ENCODE peak calls at places on chromosomes 2 and 18, in nine cellular contexts. L is AG04450; P is CD4-positive, alpha-beta T cell; R is ovary; I is HFF-Myc; K is bronchial epithelial cell; Q is progenitor cell of endocrine pancreas; B is LNCaP clone FGC; H is HFFc6. W is an unnamed sample.

GRCh38 chr18:55206941-55207340 is 247.7 kb upstream of the CCDC68 start:
- DNase-seq in P (no peak), R (no peak), L (no peak), Q (no peak), I (no peak), B (no peak), K (peak; percentile 13), H (peak; percentile 17), W (no peak)

GRCh38 chr18:56509656-56510055 is 128.7 kb downstream of the TXNL1 start:
- DNase-seq in L (no peak), I (no peak), R (no peak), P (no peak), Q (no peak), H (no peak), B (no peak), K (no peak), W (no peak)

GRCh38 chr2:100537918-100538317 is 24.9 kb upstream of the PDCL3 start:
- DNase-seq in P (no peak), Q (no peak), R (no peak), L (no peak), H (no peak), I (no peak), B (no peak), K (no peak), W (no peak)

GRCh38 chr18:5295231-5295920 is at the start of gene ZBTB14:
- DNase-seq in H (peak; percentile 7), I (no peak), K (peak; percentile 22), Q (peak; percentile 62), B (no peak), L (no peak), P (peak; percentile 50), R (peak; percentile 58), W (peak; percentile 73)

GRCh38 chr2:134739879-134740301 is 21.1 kb upstream of the TMEM163 start:
- DNase-seq in K (no peak), L (no peak), Q (no peak), P (no peak), B (no peak), R (no peak), H (peak; percentile 47), I (no peak), W (peak; percentile 62)

GRCh38 chr2:151200844-151201243 is 60.8 kb downstream of the RBM43 start:
- DNase-seq in K (no peak), I (peak; percentile 3), B (no peak), Q (no peak), H (no peak), P (no peak), R (no peak), L (no peak), W (no peak)

GRCh38 chr2:60522462-60522861 is 31.0 kb downstream of the BCL11A start:
- DNase-seq in L (no peak), H (no peak), R (no peak), P (no peak), B (no peak), Q (no peak), K (no peak), I (no peak), W (no peak)

GRCh38 chr2:167783266-167784070 is 463.9 kb downstream of the STK39 start:
- DNase-seq in Q (no peak), I (no peak), B (no peak), P (no peak), L (no peak), H (no peak), K (no peak), R (no peak), W (no peak)

GRCh38 chr18:59699750-59700534 is 2.7 kb upstream of the CCBE1 start:
- DNase-seq in R (no peak), B (no peak), H (no peak), L (no peak), K (peak; percentile 74), I (no peak), P (no peak), Q (no peak), W (no peak)

GRCh38 chr2:11633923-11634478 is 36.0 kb downstream of the NTSR2 start:
- DNase-seq in K (no peak), P (no peak), B (no peak), H (no peak), Q (no peak), R (no peak), L (no peak), I (no peak), W (no peak)

GRCh38 chr2:241197947-241198346 is 9.5 kb downstream of the ANO7 start:
- DNase-seq in L (no peak), R (no peak), Q (no peak), P (no peak), H (no peak), B (no peak), I (no peak), K (no peak), W (no peak)

GRCh38 chr2:198312621-198313483 is 508.5 kb downstream of the PLCL1 start:
- DNase-seq in L (no peak), K (no peak), H (no peak), B (no peak), Q (no peak), I (no peak), P (no peak), R (no peak), W (no peak)

GRCh38 chr2:212392048-212392447 is 146.6 kb downstream of the ERBB4 start:
- DNase-seq in I (no peak), H (peak; percentile 78), P (no peak), K (peak; percentile 85), R (no peak), L (no peak), Q (no peak), B (no peak), W (no peak)

GRCh38 chr2:23621616-23622015 is 236.6 kb downstream of the KLHL29 start:
- DNase-seq in Q (no peak), K (no peak), R (no peak), L (no peak), B (no peak), I (no peak), P (no peak), H (no peak), W (no peak)

GRCh38 chr2:45743531-45744391 is 92.3 kb downstream of the PRKCE start:
- DNase-seq in H (peak; percentile 45), K (no peak), R (peak; percentile 32), B (no peak), I (peak; percentile 80), L (peak; percentile 63), Q (no peak), P (no peak), W (no peak)

GRCh38 chr2:239498981-239499633 is 98.3 kb upstream of the HDAC4 start:
- DNase-seq in L (no peak), Q (no peak), K (no peak), I (no peak), R (peak; percentile 71), P (no peak), B (no peak), H (no peak), W (no peak)

GRCh38 chr2:197915548-197916265 is 111.3 kb downstream of the PLCL1 start:
- DNase-seq in B (no peak), I (no peak), P (no peak), H (peak; percentile 23), Q (no peak), L (peak; percentile 32), K (peak; percentile 20), R (no peak), W (no peak)

GRCh38 chr2:132676999-132677398 is 7.0 kb upstream of the LYPD1 start:
- DNase-seq in K (peak; percentile 20), R (no peak), Q (no peak), H (no peak), I (no peak), L (no peak), B (no peak), P (no peak), W (no peak)
- TF ChIP-seq CTCF in K (no peak), R (no peak), Q (no peak), H (peak; percentile 67), I (no peak), L (no peak), B (no peak), P (no peak), W (no peak)

DNA sequence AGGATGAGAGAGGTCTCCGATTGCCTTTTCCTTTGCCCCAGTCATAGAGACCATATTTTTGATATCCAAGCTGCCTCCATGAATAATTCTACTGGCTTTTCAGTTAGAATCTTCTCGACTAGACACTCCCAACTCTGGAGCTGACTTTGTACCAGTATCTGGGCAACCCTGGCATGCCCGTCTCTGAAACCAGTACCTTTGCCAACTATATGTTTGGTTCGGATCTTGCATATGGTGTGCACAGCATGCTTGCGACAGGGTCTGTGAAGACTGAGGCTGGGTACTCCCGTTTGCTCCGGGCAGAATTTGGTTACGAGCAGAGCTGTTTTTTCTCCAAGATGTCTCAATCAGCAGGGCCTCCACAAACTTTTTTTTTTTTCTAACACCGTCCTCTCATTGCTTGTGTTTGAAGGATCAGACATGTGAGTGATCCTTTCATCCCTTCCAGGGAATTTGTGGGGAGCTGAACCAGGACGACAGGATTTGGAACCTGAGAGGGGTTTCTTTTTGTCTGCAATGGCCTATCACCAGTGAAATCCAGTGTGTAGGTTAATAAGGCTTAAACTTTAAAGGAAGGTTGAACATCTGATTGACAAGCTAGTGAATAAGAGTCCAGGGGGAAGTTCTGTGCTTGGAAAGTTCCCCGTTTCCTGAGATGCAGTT is 322.3 kb downstream of the MYCN start:
- DNase-seq in B (no peak), P (no peak), K (no peak), L (no peak), Q (no peak), R (no peak), I (no peak), H (no peak), W (no peak)
- TF ChIP-seq CTCF in B (no peak), P (no peak), K (no peak), L (no peak), Q (no peak), R (no peak), I (no peak), H (no peak), W (no peak)

DNA sequence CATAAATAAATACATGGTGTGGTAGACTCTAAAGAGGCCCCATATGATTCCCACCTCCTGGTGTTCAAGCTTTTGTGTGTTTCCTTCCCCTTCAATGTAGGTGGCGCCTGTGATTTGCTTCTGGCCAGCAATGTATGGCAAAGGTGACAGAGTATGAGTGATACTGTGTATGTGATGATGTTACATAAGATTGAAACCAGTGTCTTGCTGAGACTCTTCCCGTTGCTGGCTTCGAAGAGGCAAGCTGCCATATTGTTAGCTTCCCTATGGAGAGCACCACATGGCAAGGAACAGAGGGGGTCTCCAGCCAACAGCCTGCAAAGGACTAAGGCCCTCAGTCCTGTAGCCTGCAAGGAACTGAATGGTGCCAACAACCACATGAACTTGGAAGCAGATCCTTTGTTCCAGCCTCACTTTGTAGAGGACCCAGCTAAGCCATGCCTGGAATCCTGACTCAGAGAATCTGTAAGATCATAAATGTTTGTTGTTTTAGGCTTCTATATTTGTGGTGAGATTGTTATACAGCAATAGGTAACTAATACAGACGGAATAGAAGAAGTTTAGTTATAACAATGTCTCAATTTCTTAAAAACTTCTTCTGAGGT is 1.7 kb upstream of the SMAD4 start:
- DNase-seq in I (no peak), P (no peak), H (peak; percentile 28), Q (no peak), B (no peak), L (no peak), K (peak; percentile 42), R (no peak), W (no peak)
- TF ChIP-seq CTCF in I (no peak), P (no peak), H (no peak), Q (no peak), B (no peak), L (no peak), K (no peak), R (no peak), W (no peak)

GRCh38 chr2:172545408-172546075 is 10.3 kb upstream of the PDK1 start:
- DNase-seq in R (no peak), I (no peak), P (no peak), B (no peak), L (no peak), K (peak; percentile 58), Q (no peak), H (no peak), W (no peak)
- TF ChIP-seq CTCF in R (no peak), I (no peak), P (no peak), B (no peak), L (no peak), K (no peak), Q (no peak), H (no peak), W (no peak)

W was measured in activated B cell treated with CpG ODN at 0.5 μM for 24 hours.